ENCODE peak calls at places on chromosomes 3 and 15, in five cellular contexts. One of them, this sample, is unnamed.
A peak's percentile ranks its signal among the peaks of the same experiment; 100 is the strongest.

GRCh38 chr3:170391108-170391507 is 27.6 kb upstream of the CLDN11 start:
- DNase-seq in left colon: no peak
- DNase-seq in activated naive CD8-positive, alpha-beta T cell treated with anti-CD3 and anti-CD28 coated beads for 36 hours: no peak
- DNase-seq in T-cell: no peak
- DNase-seq in A549: no peak
- DNase-seq in this sample: no peak

GRCh38 chr3:157204880-157205279 is 44.9 kb upstream of the CCNL1 start:
- DNase-seq in T-cell: no peak
- DNase-seq in A549: no peak
- DNase-seq in activated naive CD8-positive, alpha-beta T cell treated with anti-CD3 and anti-CD28 coated beads for 36 hours: no peak
- DNase-seq in left colon: no peak
- DNase-seq in this sample: no peak

GRCh38 chr3:42707620-42708355 is 5.2 kb upstream of the HHATL start:
- DNase-seq in A549: no peak
- DNase-seq in activated naive CD8-positive, alpha-beta T cell treated with anti-CD3 and anti-CD28 coated beads for 36 hours: no peak
- DNase-seq in left colon: no peak
- DNase-seq in T-cell: no peak
- DNase-seq in this sample: no peak

GRCh38 chr3:128487813-128488635 is 5.0 kb downstream of the GATA2 start:
- DNase-seq in A549: peak; percentile 83
- DNase-seq in T-cell: no peak
- DNase-seq in activated naive CD8-positive, alpha-beta T cell treated with anti-CD3 and anti-CD28 coated beads for 36 hours: peak; percentile 53
- DNase-seq in left colon: peak; percentile 70
- DNase-seq in this sample: no peak

GRCh38 chr15:31102049-31102321 is 460 bp upstream of the TRPM1 start:
- DNase-seq in T-cell: no peak
- DNase-seq in activated naive CD8-positive, alpha-beta T cell treated with anti-CD3 and anti-CD28 coated beads for 36 hours: no peak
- DNase-seq in A549: no peak
- DNase-seq in left colon: no peak
- DNase-seq in this sample: no peak

GRCh38 chr3:23592961-23593931 is 212.5 kb upstream of the UBE2E1 start:
- DNase-seq in T-cell: no peak
- DNase-seq in activated naive CD8-positive, alpha-beta T cell treated with anti-CD3 and anti-CD28 coated beads for 36 hours: no peak
- DNase-seq in A549: no peak
- DNase-seq in left colon: no peak
- DNase-seq in this sample: no peak

GRCh38 chr3:126345641-126346460 is 11.4 kb downstream of the KLF15 start:
- DNase-seq in A549: no peak
- DNase-seq in T-cell: no peak
- DNase-seq in left colon: no peak
- DNase-seq in activated naive CD8-positive, alpha-beta T cell treated with anti-CD3 and anti-CD28 coated beads for 36 hours: no peak
- DNase-seq in this sample: no peak

GRCh38 chr3:63800097-63800496 is 19.0 kb upstream of the C3orf49 start:
- DNase-seq in A549: no peak
- DNase-seq in left colon: no peak
- DNase-seq in activated naive CD8-positive, alpha-beta T cell treated with anti-CD3 and anti-CD28 coated beads for 36 hours: no peak
- DNase-seq in T-cell: no peak
- DNase-seq in this sample: no peak